ENCODE peak calls at places on chromosomes 11 and 22, in ten cellular contexts. One of them, this sample, is unnamed.

GRCh38 chr11:26573896-26574295 is 1.8 kb upstream of the MUC15 start:
- DNase-seq in AG09309: no peak
- DNase-seq in cardiac muscle cell: no peak
- DNase-seq in LNCaP clone FGC: no peak
- DNase-seq in PC-3: no peak
- DNase-seq in left lung: no peak
- DNase-seq in breast epithelium: no peak
- DNase-seq in upper lobe of right lung: no peak
- DNase-seq in PC-9: no peak
- DNase-seq in K562: no peak
- DNase-seq in this sample: no peak

GRCh38 chr11:130523609-130524008 is 75.2 kb downstream of the ADAMTS15 start:
- DNase-seq in AG09309: peak; percentile 61
- DNase-seq in K562: no peak
- DNase-seq in PC-3: peak; percentile 92
- DNase-seq in LNCaP clone FGC: no peak
- DNase-seq in left lung: no peak
- DNase-seq in PC-9: peak; percentile 21
- DNase-seq in cardiac muscle cell: no peak
- DNase-seq in breast epithelium: no peak
- DNase-seq in upper lobe of right lung: no peak
- DNase-seq in this sample: no peak

GRCh38 chr11:1052133-1053011 is 15.9 kb upstream of the MUC6 start:
- DNase-seq in AG09309: no peak
- DNase-seq in PC-9: no peak
- DNase-seq in upper lobe of right lung: peak; percentile 60
- DNase-seq in LNCaP clone FGC: no peak
- DNase-seq in left lung: peak; percentile 32
- DNase-seq in cardiac muscle cell: no peak
- DNase-seq in breast epithelium: no peak
- DNase-seq in PC-3: no peak
- DNase-seq in K562: no peak
- DNase-seq in this sample: no peak

GRCh38 chr22:43859621-43860020 is 2.7 kb downstream of the SULT4A1 start:
- DNase-seq in LNCaP clone FGC: no peak
- DNase-seq in left lung: no peak
- DNase-seq in upper lobe of right lung: peak; percentile 36
- DNase-seq in K562: no peak
- DNase-seq in cardiac muscle cell: no peak
- DNase-seq in PC-3: no peak
- DNase-seq in breast epithelium: no peak
- DNase-seq in PC-9: no peak
- DNase-seq in AG09309: no peak
- DNase-seq in this sample: no peak

GRCh38 chr11:33655842-33656600 is 44.6 kb downstream of the C11orf91 start:
- DNase-seq in left lung: no peak
- DNase-seq in cardiac muscle cell: no peak
- DNase-seq in LNCaP clone FGC: no peak
- DNase-seq in AG09309: no peak
- DNase-seq in breast epithelium: no peak
- DNase-seq in PC-3: no peak
- DNase-seq in PC-9: no peak
- DNase-seq in K562: no peak
- DNase-seq in upper lobe of right lung: no peak
- DNase-seq in this sample: no peak

GRCh38 chr22:26406118-26406517 is 22.9 kb upstream of the ASPHD2 start:
- DNase-seq in PC-9: no peak
- DNase-seq in K562: no peak
- DNase-seq in cardiac muscle cell: no peak
- DNase-seq in LNCaP clone FGC: no peak
- DNase-seq in upper lobe of right lung: no peak
- DNase-seq in breast epithelium: no peak
- DNase-seq in left lung: no peak
- DNase-seq in PC-3: peak; percentile 19
- DNase-seq in AG09309: no peak
- DNase-seq in this sample: no peak

GRCh38 chr11:93192163-93192562 is 5.6 kb downstream of the SLC36A4 start:
- DNase-seq in breast epithelium: no peak
- DNase-seq in PC-3: no peak
- DNase-seq in upper lobe of right lung: no peak
- DNase-seq in K562: peak; percentile 16
- DNase-seq in left lung: no peak
- DNase-seq in LNCaP clone FGC: no peak
- DNase-seq in AG09309: no peak
- DNase-seq in PC-9: no peak
- DNase-seq in cardiac muscle cell: peak; percentile 41
- DNase-seq in this sample: no peak

GRCh38 chr11:17992916-17993315 is 19.9 kb downstream of the SERGEF start:
- DNase-seq in left lung: no peak
- DNase-seq in AG09309: no peak
- DNase-seq in PC-3: peak; percentile 43
- DNase-seq in cardiac muscle cell: no peak
- DNase-seq in breast epithelium: peak; percentile 67
- DNase-seq in K562: no peak
- DNase-seq in PC-9: no peak
- DNase-seq in upper lobe of right lung: no peak
- DNase-seq in LNCaP clone FGC: no peak
- DNase-seq in this sample: no peak

GRCh38 chr22:45164217-45165123 is 745 bp downstream of the NUP50 start:
- DNase-seq in upper lobe of right lung: peak; percentile 77
- DNase-seq in breast epithelium: no peak
- DNase-seq in K562: peak; percentile 64
- DNase-seq in left lung: no peak
- DNase-seq in PC-9: no peak
- DNase-seq in cardiac muscle cell: peak; percentile 74
- DNase-seq in PC-3: no peak
- DNase-seq in LNCaP clone FGC: no peak
- DNase-seq in AG09309: no peak
- DNase-seq in this sample: peak; percentile 28

GRCh38 chr11:122439911-122440782 is 215.4 kb upstream of the UBASH3B start:
- DNase-seq in cardiac muscle cell: peak; percentile 51
- DNase-seq in left lung: no peak
- DNase-seq in AG09309: no peak
- DNase-seq in LNCaP clone FGC: no peak
- DNase-seq in PC-3: no peak
- DNase-seq in K562: no peak
- DNase-seq in upper lobe of right lung: no peak
- DNase-seq in PC-9: no peak
- DNase-seq in breast epithelium: no peak
- DNase-seq in this sample: no peak

GRCh38 chr11:116927163-116927772 is 89.8 kb upstream of the APOA1 start:
- DNase-seq in upper lobe of right lung: no peak
- DNase-seq in left lung: no peak
- DNase-seq in LNCaP clone FGC: no peak
- DNase-seq in PC-3: peak; percentile 39
- DNase-seq in PC-9: no peak
- DNase-seq in AG09309: no peak
- DNase-seq in breast epithelium: no peak
- DNase-seq in K562: no peak
- DNase-seq in cardiac muscle cell: peak; percentile 23
- DNase-seq in this sample: no peak

GRCh38 chr11:88292156-88292844 is 45.2 kb downstream of the CTSC start:
- DNase-seq in LNCaP clone FGC: peak; percentile 6
- DNase-seq in PC-3: peak; percentile 85
- DNase-seq in AG09309: no peak
- DNase-seq in left lung: no peak
- DNase-seq in K562: no peak
- DNase-seq in upper lobe of right lung: no peak
- DNase-seq in breast epithelium: peak; percentile 21
- DNase-seq in cardiac muscle cell: peak; percentile 51
- DNase-seq in PC-9: no peak
- DNase-seq in this sample: no peak

DNA sequence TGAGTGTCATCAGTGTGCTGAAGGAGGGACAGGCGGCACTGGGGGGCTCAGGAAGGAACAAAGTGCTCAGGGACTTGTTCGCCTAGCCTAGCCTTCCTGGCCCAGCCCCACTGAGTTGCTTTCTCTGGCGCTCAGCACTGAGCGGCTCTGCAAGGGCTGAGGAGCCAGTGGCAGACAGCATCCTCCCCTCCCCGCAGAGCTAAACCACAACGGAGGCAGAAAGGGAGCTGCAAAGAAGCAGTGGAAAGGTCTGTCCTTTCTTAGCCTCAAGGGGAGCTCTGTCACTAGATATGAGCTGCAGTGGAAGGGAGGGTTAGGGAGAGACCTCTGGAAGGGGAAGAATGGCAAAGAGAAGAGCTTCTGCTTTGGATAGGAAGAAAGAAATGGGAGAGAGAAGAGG is 89.7 kb upstream of the PHOX2A start:
- DNase-seq in upper lobe of right lung: no peak
- DNase-seq in LNCaP clone FGC: no peak
- DNase-seq in breast epithelium: no peak
- DNase-seq in left lung: no peak
- DNase-seq in cardiac muscle cell: peak; percentile 41
- DNase-seq in K562: peak; percentile 24
- DNase-seq in PC-3: no peak
- DNase-seq in PC-9: no peak
- DNase-seq in AG09309: no peak
- DNase-seq in this sample: no peak
- TF ChIP-seq CTCF in upper lobe of right lung: no peak
- TF ChIP-seq CTCF in LNCaP clone FGC: no peak
- TF ChIP-seq CTCF in breast epithelium: no peak
- TF ChIP-seq CTCF in left lung: no peak
- TF ChIP-seq CTCF in cardiac muscle cell: peak; percentile 24
- TF ChIP-seq CTCF in K562: peak; percentile 45
- TF ChIP-seq CTCF in PC-3: no peak
- TF ChIP-seq CTCF in PC-9: no peak
- TF ChIP-seq CTCF in AG09309: peak; percentile 0
- TF ChIP-seq CTCF in this sample: peak; percentile 11

DNA sequence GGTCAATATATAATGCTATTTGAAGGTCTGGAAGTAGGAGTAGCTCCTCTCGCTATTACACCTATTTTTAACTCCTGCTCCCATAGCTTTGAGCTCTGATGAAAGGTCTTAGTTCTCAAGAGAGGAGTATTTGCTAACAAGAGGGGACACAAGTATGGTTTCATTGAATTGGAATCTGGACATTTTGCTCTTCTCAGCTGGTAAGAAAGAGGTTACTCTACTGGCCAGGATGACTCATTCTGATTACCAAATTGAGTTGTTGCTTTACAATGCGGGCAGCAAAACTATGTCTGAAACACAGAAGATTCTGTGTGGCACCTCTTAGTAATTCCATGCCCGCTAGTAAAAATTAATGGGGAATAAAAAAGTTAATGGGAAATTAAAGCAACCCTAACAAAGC is 63.6 kb upstream of the EP300 start:
- DNase-seq in upper lobe of right lung: no peak
- DNase-seq in AG09309: peak; percentile 87
- DNase-seq in left lung: no peak
- DNase-seq in PC-3: peak; percentile 77
- DNase-seq in PC-9: peak; percentile 97
- DNase-seq in K562: no peak
- DNase-seq in cardiac muscle cell: no peak
- DNase-seq in LNCaP clone FGC: no peak
- DNase-seq in breast epithelium: no peak
- DNase-seq in this sample: no peak
- TF ChIP-seq CTCF in upper lobe of right lung: no peak
- TF ChIP-seq CTCF in AG09309: no peak
- TF ChIP-seq CTCF in left lung: no peak
- TF ChIP-seq CTCF in PC-3: no peak
- TF ChIP-seq CTCF in PC-9: no peak
- TF ChIP-seq CTCF in K562: no peak
- TF ChIP-seq CTCF in cardiac muscle cell: no peak
- TF ChIP-seq CTCF in LNCaP clone FGC: no peak
- TF ChIP-seq CTCF in breast epithelium: no peak
- TF ChIP-seq CTCF in this sample: no peak

DNA sequence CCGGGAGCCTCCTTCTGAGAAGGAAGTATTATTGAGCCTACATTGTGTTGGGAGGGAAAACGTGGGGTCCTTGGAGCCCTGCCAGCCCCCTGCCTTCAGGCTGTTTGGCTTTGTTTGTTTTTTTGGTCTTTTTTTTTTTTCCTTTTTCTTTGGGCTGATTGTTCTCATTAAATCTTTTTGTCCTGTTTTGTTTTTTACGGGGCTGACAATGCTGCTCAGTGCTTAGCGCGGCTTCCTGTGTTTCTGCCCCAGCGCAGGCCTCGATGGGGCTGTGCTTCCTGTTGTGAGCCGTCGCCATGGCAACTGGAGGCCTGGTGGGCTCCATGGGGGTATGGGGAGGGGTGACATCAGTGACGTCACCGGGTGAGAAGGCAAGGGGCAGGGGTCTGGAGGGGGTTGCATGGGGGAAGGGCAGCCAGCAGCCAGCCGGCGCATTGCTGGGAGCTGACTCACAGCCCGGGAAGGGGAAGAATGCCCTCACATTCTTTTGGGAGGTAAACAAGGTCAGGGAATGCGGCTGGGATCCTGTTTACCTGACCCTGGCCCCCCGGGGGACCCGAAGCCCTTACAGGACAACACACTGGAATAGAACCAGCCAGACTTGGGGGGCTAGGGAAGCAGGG is 22.1 kb upstream of the CBX7 start:
- DNase-seq in K562: no peak
- DNase-seq in cardiac muscle cell: peak; percentile 79
- DNase-seq in PC-9: peak; percentile 92
- DNase-seq in upper lobe of right lung: peak; percentile 84
- DNase-seq in AG09309: no peak
- DNase-seq in breast epithelium: peak; percentile 78
- DNase-seq in PC-3: peak; percentile 81
- DNase-seq in left lung: peak; percentile 83
- DNase-seq in LNCaP clone FGC: no peak
- DNase-seq in this sample: peak; percentile 91
- TF ChIP-seq CTCF in K562: no peak
- TF ChIP-seq CTCF in cardiac muscle cell: no peak
- TF ChIP-seq CTCF in PC-9: no peak
- TF ChIP-seq CTCF in upper lobe of right lung: no peak
- TF ChIP-seq CTCF in AG09309: no peak
- TF ChIP-seq CTCF in breast epithelium: no peak
- TF ChIP-seq CTCF in PC-3: no peak
- TF ChIP-seq CTCF in left lung: no peak
- TF ChIP-seq CTCF in LNCaP clone FGC: no peak
- TF ChIP-seq CTCF in this sample: no peak

DNA sequence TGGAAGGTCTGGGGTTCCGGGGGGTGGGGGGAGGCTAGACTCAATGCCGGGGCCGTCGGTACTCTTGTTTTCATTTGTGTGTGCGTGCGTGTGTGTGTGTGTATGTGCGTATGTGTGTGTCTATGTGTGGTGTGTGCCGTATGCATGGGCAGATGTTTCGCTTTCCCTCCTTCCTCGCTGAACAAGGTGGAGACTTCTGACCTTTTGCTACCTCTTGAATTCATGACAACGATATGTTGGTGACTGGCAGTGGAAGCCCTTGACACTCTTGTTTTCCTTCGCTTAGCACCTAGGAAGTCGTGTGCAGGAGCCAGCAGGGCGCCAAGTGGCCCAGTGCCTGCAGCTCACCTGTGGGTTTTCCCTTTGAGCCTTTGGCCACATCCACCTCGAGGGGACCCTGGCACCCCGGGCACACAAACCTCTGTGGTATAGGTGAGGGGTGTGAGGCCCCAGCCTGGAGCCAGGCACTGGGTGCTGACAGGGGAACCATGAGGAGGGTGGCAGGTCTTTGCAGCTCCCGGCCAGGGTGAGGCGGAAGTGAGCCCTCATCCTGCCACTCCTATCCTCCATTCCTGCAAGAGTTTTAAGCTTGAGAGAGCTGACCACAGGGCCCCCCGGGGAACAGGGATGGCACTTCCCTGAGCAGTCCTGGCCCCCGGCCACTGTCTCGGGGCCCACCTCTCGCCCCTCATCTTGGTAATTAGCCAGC is 19.3 kb upstream of the TMEM191C start:
- DNase-seq in breast epithelium: no peak
- DNase-seq in cardiac muscle cell: no peak
- DNase-seq in upper lobe of right lung: peak; percentile 52
- DNase-seq in PC-9: no peak
- DNase-seq in K562: peak; percentile 79
- DNase-seq in left lung: no peak
- DNase-seq in LNCaP clone FGC: no peak
- DNase-seq in PC-3: no peak
- DNase-seq in AG09309: no peak
- DNase-seq in this sample: no peak
- TF ChIP-seq CTCF in breast epithelium: no peak
- TF ChIP-seq CTCF in cardiac muscle cell: no peak
- TF ChIP-seq CTCF in upper lobe of right lung: no peak
- TF ChIP-seq CTCF in PC-9: no peak
- TF ChIP-seq CTCF in K562: peak; percentile 97
- TF ChIP-seq CTCF in left lung: no peak
- TF ChIP-seq CTCF in LNCaP clone FGC: peak; percentile 7
- TF ChIP-seq CTCF in PC-3: peak; percentile 41
- TF ChIP-seq CTCF in AG09309: peak; percentile 1
- TF ChIP-seq CTCF in this sample: peak; percentile 7